ENCODE peak calls at places on chromosome 16, in eight cellular contexts. R, P, E, H, G, K, N and Q are unnamed samples.

GRCh38 chr16:47887496-47887895 is 268.3 kb downstream of the ABCC12 start:
- DNase-seq in N (peak; percentile 35), H (peak; percentile 39), P (no peak), K (peak; percentile 91), E (no peak), G (no peak), R (no peak), Q (no peak)

GRCh38 chr16:31860508-31860907 is 13.1 kb upstream of the ZNF267 start:
- DNase-seq in G (no peak), K (no peak), N (no peak), H (no peak), P (no peak), E (no peak), R (no peak), Q (no peak)

GRCh38 chr16:82108774-82109173 is 61.2 kb downstream of the MPHOSPH6 start:
- DNase-seq in E (no peak), R (no peak), K (no peak), N (no peak), P (no peak), H (no peak), G (no peak), Q (no peak)

GRCh38 chr16:56237451-56237930 is 46.2 kb downstream of the GNAO1 start:
- DNase-seq in N (no peak), K (no peak), R (no peak), H (no peak), P (no peak), E (no peak), G (peak; percentile 6), Q (no peak)

GRCh38 chr16:23244122-23244521 is 58.0 kb upstream of the SCNN1B start:
- DNase-seq in K (no peak), R (no peak), H (no peak), P (no peak), E (no peak), N (no peak), G (no peak), Q (no peak)

GRCh38 chr16:50261160-50261706 is 5.1 kb upstream of the ADCY7 start:
- DNase-seq in R (no peak), H (no peak), E (no peak), K (no peak), N (no peak), P (peak; percentile 14), G (no peak), Q (no peak)

GRCh38 chr16:57883953-57884654 is 81.8 kb upstream of the KIFC3 start:
- DNase-seq in H (no peak), R (no peak), N (no peak), E (no peak), P (no peak), G (no peak), K (peak; percentile 40), Q (no peak)

GRCh38 chr16:29900888-29901606 is 759 bp downstream of the ASPHD1 start:
- DNase-seq in H (no peak), K (no peak), N (no peak), E (no peak), R (no peak), P (no peak), G (no peak), Q (no peak)

GRCh38 chr16:87180069-87180468 is 137.1 kb downstream of the C16orf95 start:
- DNase-seq in H (no peak), R (no peak), N (no peak), E (no peak), G (no peak), P (no peak), K (no peak), Q (no peak)

GRCh38 chr16:86285938-86286921 is 224.1 kb upstream of the FOXF1 start:
- DNase-seq in N (no peak), K (peak; percentile 4), H (no peak), G (no peak), P (no peak), R (no peak), E (peak; percentile 28), Q (no peak)

GRCh38 chr16:4682084-4682581 is 11.2 kb upstream of the NUDT16L1 start:
- DNase-seq in N (no peak), R (no peak), P (no peak), G (no peak), K (no peak), H (no peak), E (no peak), Q (no peak)

GRCh38 chr16:4298761-4299522 is 16.9 kb upstream of the GLIS2 start:
- DNase-seq in H (peak; percentile 63), K (peak; percentile 95), P (no peak), N (peak; percentile 91), G (no peak), E (peak; percentile 91), R (no peak), Q (peak; percentile 86)

GRCh38 chr16:981695-982151 is at the start of gene SOX8:
- DNase-seq in N (no peak), R (no peak), K (no peak), G (no peak), E (no peak), P (no peak), H (no peak), Q (no peak)

GRCh38 chr16:66521951-66522771 is 27.8 kb downstream of the TK2 start:
- DNase-seq in N (peak; percentile 97), P (no peak), R (no peak), K (peak; percentile 81), H (no peak), E (peak; percentile 67), G (peak; percentile 94), Q (no peak)
- H3K4me3 ChIP-seq in N (no peak overlapping the region), P (no peak overlapping the region), R (no peak overlapping the region), K (no peak overlapping the region), H (no peak overlapping the region), E (no peak overlapping the region), G (no peak overlapping the region), Q (no peak overlapping the region)

GRCh38 chr16:70685061-70685937 is 554 bp downstream of the MTSS2 start:
- DNase-seq in H (peak; percentile 42), P (no peak), R (no peak), E (no peak), G (no peak), N (no peak), K (peak; percentile 41), Q (no peak)
- H3K4me3 ChIP-seq in H (peak overlapping the region; percentile 65), P (peak overlapping the region; percentile 74), R (peak overlapping the region; percentile 69), E (peak overlapping the region; percentile 79), G (peak overlapping the region; percentile 76), N (peak overlapping the region; percentile 79), K (peak overlapping the region; percentile 85), Q (peak overlapping the region; percentile 82)

GRCh38 chr16:84197487-84198128 is 6.7 kb downstream of the ADAD2 start:
- DNase-seq in K (no peak), G (no peak), R (no peak), E (no peak), H (no peak), N (no peak), P (no peak), Q (no peak)

GRCh38 chr16:84194470-84195200 is 3.7 kb downstream of the ADAD2 start:
- DNase-seq in P (no peak), G (no peak), H (no peak), E (no peak), R (no peak), N (no peak), K (no peak), Q (no peak)

GRCh38 chr16:84195201-84196093 is 4.5 kb downstream of the ADAD2 start:
- DNase-seq in H (no peak), E (no peak), R (no peak), N (no peak), G (no peak), P (no peak), K (no peak), Q (no peak)

GRCh38 chr16:84196727-84197486 is 6.0 kb downstream of the ADAD2 start:
- DNase-seq in H (no peak), K (peak; percentile 90), R (no peak), N (no peak), P (no peak), E (no peak), G (no peak), Q (no peak)

GRCh38 chr16:84196101-84196500 is 5.1 kb downstream of the ADAD2 start:
- DNase-seq in N (no peak), P (no peak), K (no peak), R (no peak), E (no peak), H (no peak), G (no peak), Q (no peak)
- H3K4me3 ChIP-seq in N (no peak overlapping the region), P (no peak overlapping the region), K (peak overlapping the region; percentile 48), R (no peak overlapping the region), E (no peak overlapping the region), H (no peak overlapping the region), G (no peak overlapping the region), Q (no peak overlapping the region)

GRCh38 chr16:26178298-26178697 is 486.5 kb downstream of the HS3ST4 start:
- DNase-seq in K (no peak), E (no peak), R (no peak), N (no peak), G (no peak), H (no peak), P (no peak), Q (no peak)
- H3K4me3 ChIP-seq in K (no peak overlapping the region), E (no peak overlapping the region), R (no peak overlapping the region), N (no peak overlapping the region), G (no peak overlapping the region), H (no peak overlapping the region), P (no peak overlapping the region), Q (no peak overlapping the region)

DNA sequence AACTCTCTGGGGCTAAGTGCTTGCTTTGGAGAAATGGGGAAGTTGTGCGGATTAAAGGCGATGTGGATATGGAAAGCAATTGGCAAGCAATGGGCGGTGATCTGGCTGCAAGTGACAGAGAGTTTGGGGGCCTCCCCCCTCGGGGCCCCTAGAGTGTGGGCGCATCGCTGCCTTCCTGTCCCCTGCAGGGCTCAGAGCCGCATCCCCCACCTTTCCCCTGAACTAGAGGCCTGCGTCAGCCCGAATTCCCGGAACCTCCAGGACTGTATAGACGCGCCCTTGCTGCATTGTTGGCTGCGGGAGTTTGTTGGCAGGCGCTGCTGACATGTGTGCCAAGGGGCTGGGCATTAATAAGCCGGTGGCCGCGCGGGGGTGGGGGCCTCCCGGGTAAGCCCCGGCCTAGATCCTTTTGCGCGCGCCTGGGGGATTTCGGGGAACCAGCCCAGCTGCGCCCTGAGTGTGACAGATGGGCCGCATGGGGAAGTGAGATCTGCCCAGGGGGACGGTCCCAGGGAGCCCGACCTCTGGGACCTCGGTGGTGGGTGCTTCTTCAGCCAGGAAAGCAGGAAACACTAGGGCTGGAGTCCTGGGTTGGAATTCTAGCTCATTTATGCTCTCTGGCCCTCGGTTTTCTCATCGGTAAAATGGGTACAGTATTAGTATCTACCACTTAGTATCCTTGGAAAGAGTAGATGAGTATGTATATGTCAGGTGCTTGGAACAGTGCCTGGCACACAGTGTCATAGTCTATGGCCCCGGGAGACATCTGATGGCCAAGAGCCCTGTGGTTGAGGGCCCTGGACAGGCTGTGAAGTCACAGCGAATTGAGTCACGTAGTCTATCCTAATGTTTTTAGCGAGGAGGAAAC is 1.0 kb downstream of the EEF2K start:
- DNase-seq in R (peak; percentile 50), E (peak; percentile 79), P (peak; percentile 87), N (peak; percentile 73), K (peak; percentile 63), G (peak; percentile 53), H (peak; percentile 70), Q (no peak)
- H3K4me3 ChIP-seq in R (peak overlapping the region; percentile 85), E (peak overlapping the region; percentile 85), P (peak overlapping the region; percentile 90), N (peak overlapping the region; percentile 70), K (peak overlapping the region; percentile 79), G (peak overlapping the region; percentile 83), H (peak overlapping the region; percentile 99), Q (peak overlapping the region; percentile 78)

DNA sequence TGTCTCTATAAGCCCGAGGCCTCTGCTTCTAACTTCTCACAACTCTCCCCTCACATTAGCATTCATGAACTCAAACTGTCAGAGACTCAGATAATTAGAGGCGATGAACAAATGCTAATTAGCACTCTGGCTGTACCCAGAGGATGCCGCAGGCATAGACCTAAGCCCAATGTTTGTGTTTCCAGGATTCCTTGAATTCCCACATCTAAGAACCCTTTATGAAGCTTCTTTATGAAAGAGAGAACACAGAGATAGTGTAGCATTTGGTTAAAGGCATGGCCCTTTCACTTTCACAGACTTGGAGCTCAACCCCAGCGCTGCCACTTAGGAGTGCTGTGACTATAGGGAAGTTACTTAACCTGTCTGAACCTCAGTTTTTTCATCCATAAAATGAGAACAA is 512.2 kb downstream of the GRIN2A start:
- DNase-seq in K (no peak), R (no peak), G (no peak), H (no peak), P (no peak), E (no peak), N (no peak), Q (no peak)
- H3K4me3 ChIP-seq in K (no peak overlapping the region), R (no peak overlapping the region), G (no peak overlapping the region), H (no peak overlapping the region), P (no peak overlapping the region), E (no peak overlapping the region), N (no peak overlapping the region), Q (no peak overlapping the region)